ENCODE peak calls at places on chromosomes 5 and 9, in five cellular contexts. One of them, this sample, is unnamed.

GRCh38 chr5:428219-428618 is 14.8 kb upstream of the EXOC3 start:
- DNase-seq in left colon: no peak
- DNase-seq in right atrium auricular region: no peak
- DNase-seq in activated naive CD4-positive, alpha-beta T cell: no peak
- DNase-seq in stimulated activated CD4-positive, alpha-beta T cell treated with anti-CD3 and anti-CD28 coated beads, Interleukin-1b, Interleukin-23, amount 100 ng/mL, for 48 hours: no peak
- DNase-seq in this sample: no peak

GRCh38 chr9:117487555-117488175 is 72.8 kb upstream of the ASTN2 start:
- DNase-seq in left colon: peak
- DNase-seq in right atrium auricular region: peak
- DNase-seq in activated naive CD4-positive, alpha-beta T cell: no peak
- DNase-seq in stimulated activated CD4-positive, alpha-beta T cell treated with anti-CD3 and anti-CD28 coated beads, Interleukin-1b, Interleukin-23, amount 100 ng/mL, for 48 hours: peak
- DNase-seq in this sample: no peak

GRCh38 chr5:143355710-143356109 is 47.8 kb downstream of the NR3C1 start:
- DNase-seq in left colon: peak
- DNase-seq in right atrium auricular region: peak
- DNase-seq in activated naive CD4-positive, alpha-beta T cell: peak
- DNase-seq in stimulated activated CD4-positive, alpha-beta T cell treated with anti-CD3 and anti-CD28 coated beads, Interleukin-1b, Interleukin-23, amount 100 ng/mL, for 48 hours: peak
- DNase-seq in this sample: peak

GRCh38 chr5:14880688-14881087 is 9.1 kb upstream of the ANKH start:
- DNase-seq in left colon: no peak
- DNase-seq in right atrium auricular region: no peak
- DNase-seq in activated naive CD4-positive, alpha-beta T cell: no peak
- DNase-seq in stimulated activated CD4-positive, alpha-beta T cell treated with anti-CD3 and anti-CD28 coated beads, Interleukin-1b, Interleukin-23, amount 100 ng/mL, for 48 hours: no peak
- DNase-seq in this sample: no peak

GRCh38 chr9:30411571-30411970 is 1972.9 kb upstream of the ACO1 start:
- DNase-seq in left colon: no peak
- DNase-seq in right atrium auricular region: no peak
- DNase-seq in activated naive CD4-positive, alpha-beta T cell: no peak
- DNase-seq in stimulated activated CD4-positive, alpha-beta T cell treated with anti-CD3 and anti-CD28 coated beads, Interleukin-1b, Interleukin-23, amount 100 ng/mL, for 48 hours: no peak
- DNase-seq in this sample: no peak

GRCh38 chr9:79134654-79135053 is 437.1 kb upstream of the TLE4 start:
- DNase-seq in left colon: no peak
- DNase-seq in right atrium auricular region: no peak
- DNase-seq in activated naive CD4-positive, alpha-beta T cell: no peak
- DNase-seq in stimulated activated CD4-positive, alpha-beta T cell treated with anti-CD3 and anti-CD28 coated beads, Interleukin-1b, Interleukin-23, amount 100 ng/mL, for 48 hours: no peak
- DNase-seq in this sample: no peak

GRCh38 chr9:34961574-34962480 is 3.7 kb downstream of the PHF24 start:
- DNase-seq in left colon: no peak
- DNase-seq in right atrium auricular region: no peak
- DNase-seq in activated naive CD4-positive, alpha-beta T cell: no peak
- DNase-seq in stimulated activated CD4-positive, alpha-beta T cell treated with anti-CD3 and anti-CD28 coated beads, Interleukin-1b, Interleukin-23, amount 100 ng/mL, for 48 hours: peak
- DNase-seq in this sample: no peak

GRCh38 chr5:179211076-179211475 is 134.2 kb downstream of the ADAMTS2 start:
- DNase-seq in left colon: no peak
- DNase-seq in right atrium auricular region: no peak
- DNase-seq in activated naive CD4-positive, alpha-beta T cell: no peak
- DNase-seq in stimulated activated CD4-positive, alpha-beta T cell treated with anti-CD3 and anti-CD28 coated beads, Interleukin-1b, Interleukin-23, amount 100 ng/mL, for 48 hours: no peak
- DNase-seq in this sample: no peak

GRCh38 chr9:33467526-33467925 is 6.2 kb downstream of the NOL6 start:
- DNase-seq in left colon: no peak
- DNase-seq in right atrium auricular region: no peak
- DNase-seq in activated naive CD4-positive, alpha-beta T cell: no peak
- DNase-seq in stimulated activated CD4-positive, alpha-beta T cell treated with anti-CD3 and anti-CD28 coated beads, Interleukin-1b, Interleukin-23, amount 100 ng/mL, for 48 hours: no peak
- DNase-seq in this sample: no peak

GRCh38 chr9:135692410-135692809 is 6.9 kb downstream of the SOHLH1 start:
- DNase-seq in left colon: no peak
- DNase-seq in right atrium auricular region: no peak
- DNase-seq in activated naive CD4-positive, alpha-beta T cell: no peak
- DNase-seq in stimulated activated CD4-positive, alpha-beta T cell treated with anti-CD3 and anti-CD28 coated beads, Interleukin-1b, Interleukin-23, amount 100 ng/mL, for 48 hours: no peak
- DNase-seq in this sample: no peak

GRCh38 chr5:143086851-143087637 is 316.4 kb downstream of the NR3C1 start:
- DNase-seq in left colon: no peak
- DNase-seq in right atrium auricular region: no peak
- DNase-seq in activated naive CD4-positive, alpha-beta T cell: no peak
- DNase-seq in stimulated activated CD4-positive, alpha-beta T cell treated with anti-CD3 and anti-CD28 coated beads, Interleukin-1b, Interleukin-23, amount 100 ng/mL, for 48 hours: no peak
- DNase-seq in this sample: no peak

GRCh38 chr9:438961-439768 is 224.5 kb downstream of the DOCK8 start:
- DNase-seq in left colon: no peak
- DNase-seq in right atrium auricular region: peak
- DNase-seq in activated naive CD4-positive, alpha-beta T cell: no peak
- DNase-seq in stimulated activated CD4-positive, alpha-beta T cell treated with anti-CD3 and anti-CD28 coated beads, Interleukin-1b, Interleukin-23, amount 100 ng/mL, for 48 hours: no peak
- DNase-seq in this sample: no peak

GRCh38 chr9:90842378-90842777 is 40.8 kb downstream of the SYK start:
- DNase-seq in left colon: no peak
- DNase-seq in right atrium auricular region: no peak
- DNase-seq in activated naive CD4-positive, alpha-beta T cell: no peak
- DNase-seq in stimulated activated CD4-positive, alpha-beta T cell treated with anti-CD3 and anti-CD28 coated beads, Interleukin-1b, Interleukin-23, amount 100 ng/mL, for 48 hours: no peak
- DNase-seq in this sample: no peak

GRCh38 chr9:79939819-79940218 is 368.1 kb downstream of the TLE4 start:
- DNase-seq in left colon: no peak
- DNase-seq in right atrium auricular region: no peak
- DNase-seq in activated naive CD4-positive, alpha-beta T cell: no peak
- DNase-seq in stimulated activated CD4-positive, alpha-beta T cell treated with anti-CD3 and anti-CD28 coated beads, Interleukin-1b, Interleukin-23, amount 100 ng/mL, for 48 hours: no peak
- DNase-seq in this sample: no peak

GRCh38 chr5:38666668-38667498 is 110.4 kb upstream of the LIFR start:
- DNase-seq in left colon: no peak
- DNase-seq in right atrium auricular region: no peak
- DNase-seq in activated naive CD4-positive, alpha-beta T cell: no peak
- DNase-seq in stimulated activated CD4-positive, alpha-beta T cell treated with anti-CD3 and anti-CD28 coated beads, Interleukin-1b, Interleukin-23, amount 100 ng/mL, for 48 hours: no peak
- DNase-seq in this sample: no peak

GRCh38 chr5:180209137-180209581 is at the start of gene RASGEF1C:
- DNase-seq in left colon: no peak
- DNase-seq in right atrium auricular region: no peak
- DNase-seq in activated naive CD4-positive, alpha-beta T cell: peak
- DNase-seq in stimulated activated CD4-positive, alpha-beta T cell treated with anti-CD3 and anti-CD28 coated beads, Interleukin-1b, Interleukin-23, amount 100 ng/mL, for 48 hours: peak
- DNase-seq in this sample: peak

GRCh38 chr5:135951257-135951656 is 3.5 kb downstream of the LECT2 start:
- DNase-seq in left colon: no peak
- DNase-seq in right atrium auricular region: no peak
- DNase-seq in activated naive CD4-positive, alpha-beta T cell: no peak
- DNase-seq in stimulated activated CD4-positive, alpha-beta T cell treated with anti-CD3 and anti-CD28 coated beads, Interleukin-1b, Interleukin-23, amount 100 ng/mL, for 48 hours: no peak
- DNase-seq in this sample: no peak

GRCh38 chr9:89497181-89497963 is 541 bp downstream of the SEMA4D start:
- DNase-seq in left colon: no peak
- DNase-seq in right atrium auricular region: no peak
- DNase-seq in activated naive CD4-positive, alpha-beta T cell: peak
- DNase-seq in stimulated activated CD4-positive, alpha-beta T cell treated with anti-CD3 and anti-CD28 coated beads, Interleukin-1b, Interleukin-23, amount 100 ng/mL, for 48 hours: no peak
- DNase-seq in this sample: peak

GRCh38 chr5:137147346-137147745 is 351.8 kb downstream of the SPOCK1 start:
- DNase-seq in left colon: no peak
- DNase-seq in right atrium auricular region: no peak
- DNase-seq in activated naive CD4-positive, alpha-beta T cell: no peak
- DNase-seq in stimulated activated CD4-positive, alpha-beta T cell treated with anti-CD3 and anti-CD28 coated beads, Interleukin-1b, Interleukin-23, amount 100 ng/mL, for 48 hours: no peak
- DNase-seq in this sample: no peak

This sample was measured in CD4-positive, alpha-beta memory T cell.